ENCODE peak calls at places on chromosome X, in four cellular contexts. M is activated CD4-positive, alpha-beta T cell treated with anti-CD3 and anti-CD28 coated beads for 4 hours; Q is kidney epithelial cell; E is NCI-H510A treated with DMSO at 0.1 percent for 48 hours. G is an unnamed sample.

GRCh38 chrX:121869876-121870477 is 822.6 kb downstream of the GLUD2 start:
- DNase-seq in E (no peak), M (no peak), Q (no peak), G (no peak)

GRCh38 chrX:73289039-73289438 is 74.4 kb upstream of the NAP1L2 start:
- DNase-seq in E (no peak), Q (no peak), M (no peak), G (no peak)

GRCh38 chrX:49840679-49841078 is 11.6 kb downstream of the PAGE4 start:
- DNase-seq in M (peak), Q (peak), E (peak), G (peak)

GRCh38 chrX:23385242-23385641 is 50.6 kb downstream of the PTCHD1 start:
- DNase-seq in E (no peak), M (no peak), Q (no peak), G (no peak)

GRCh38 chrX:44898411-44899221 is 25.6 kb downstream of the KDM6A start:
- DNase-seq in E (peak), Q (no peak), M (no peak), G (no peak)

GRCh38 chrX:20320461-20321159 is 53.9 kb upstream of the RPS6KA3 start:
- DNase-seq in Q (no peak), M (no peak), E (peak), G (no peak)

GRCh38 chrX:12974217-12974796 is 603 bp upstream of the TMSB4X start:
- DNase-seq in Q (no peak), E (peak), M (no peak), G (peak)

GRCh38 chrX:31110657-31111056 is 38.8 kb upstream of the FTHL17 start:
- DNase-seq in Q (no peak), E (no peak), M (no peak), G (no peak)

GRCh38 chrX:55127692-55128091 is 38.9 kb downstream of the PAGE2 start:
- DNase-seq in M (no peak), Q (no peak), E (no peak), G (no peak)

GRCh38 chrX:54817220-54817820 is 9.8 kb downstream of the MAGED2 start:
- DNase-seq in E (no peak), Q (no peak), M (no peak), G (peak)

GRCh38 chrX:14064632-14065432 is 35.1 kb upstream of the GEMIN8 start:
- DNase-seq in E (no peak), M (no peak), Q (no peak), G (no peak)

GRCh38 chrX:110418220-110418856 is 59.7 kb downstream of the RTL9 start:
- DNase-seq in Q (no peak), E (peak), M (no peak), G (peak)

G was measured in ureter.